ENCODE peak calls at places on chromosome 19, in eight cellular contexts. J is Peyer's patch, D is upper lobe of right lung, N is tibial artery, B is uterus, S is right atrium auricular region, Z is lower lobe of right lung, X is endodermal cell. K is an unnamed sample. For H3K4me1, the result is how much of the 10 kb centered on the place peaks cover.

GRCh38 chr19:51788936-51789795 is 5.8 kb upstream of the FPR3 start:
- DNase-seq in J (no peak), S (no peak), X (no peak), N (no peak), B (no peak), Z (no peak), D (no peak), K (no peak)

GRCh38 chr19:19745496-19746285 is 12.8 kb upstream of the ZNF14 start:
- DNase-seq in Z (no peak), X (no peak), N (no peak), J (no peak), S (peak), D (no peak), B (no peak), K (no peak)

GRCh38 chr19:9958451-9958850 is 22.1 kb upstream of the OLFM2 start:
- DNase-seq in N (no peak), B (no peak), Z (no peak), J (no peak), D (no peak), X (no peak), S (no peak), K (no peak)

GRCh38 chr19:35459414-35460082 is 11.5 kb downstream of the FFAR2 start:
- DNase-seq in B (peak), S (no peak), Z (peak), J (no peak), D (peak), X (no peak), N (no peak), K (no peak)

GRCh38 chr19:14410054-14410774 is 8.9 kb downstream of the DDX39A start:
- DNase-seq in S (no peak), D (no peak), B (no peak), J (peak), N (no peak), Z (peak), X (no peak), K (no peak)

GRCh38 chr19:39846678-39847486 is 703 bp upstream of the FBL start:
- DNase-seq in B (no peak), S (no peak), X (peak), Z (no peak), D (no peak), N (no peak), J (no peak), K (peak)

GRCh38 chr19:5193192-5193591 is 147.4 kb downstream of the PTPRS start:
- DNase-seq in S (no peak), D (no peak), N (no peak), B (no peak), J (no peak), Z (no peak), X (peak), K (no peak)

GRCh38 chr19:49514151-49514550 is 1.7 kb downstream of the FCGRT start:
- DNase-seq in S (no peak), X (peak), Z (no peak), B (no peak), N (no peak), D (peak), J (no peak), K (no peak)

GRCh38 chr19:49926520-49926919 is 2.5 kb upstream of the ATF5 start:
- DNase-seq in J (no peak), B (no peak), N (no peak), D (no peak), X (peak), Z (no peak), S (no peak), K (no peak)

GRCh38 chr19:33125929-33126388 is 6.0 kb upstream of the WDR88 start:
- DNase-seq in D (peak), N (no peak), X (peak), Z (no peak), B (peak), S (peak), J (peak), K (peak)

GRCh38 chr19:41411682-41412265 is 14.2 kb downstream of the BCKDHA start:
- DNase-seq in D (no peak), N (no peak), B (no peak), J (no peak), Z (no peak), S (no peak), X (no peak), K (no peak)

GRCh38 chr19:18168673-18169381 is 4.8 kb upstream of the IFI30 start:
- DNase-seq in D (no peak), B (no peak), N (no peak), Z (no peak), X (no peak), J (no peak), S (no peak), K (no peak)

GRCh38 chr19:13717194-13717643 is 47.1 kb upstream of the MRI1 start:
- DNase-seq in J (no peak), S (no peak), X (no peak), N (no peak), D (no peak), B (no peak), Z (no peak), K (no peak)

GRCh38 chr19:11984986-11985385 is 20.1 kb downstream of the ZNF763 start:
- DNase-seq in X (peak), J (no peak), Z (no peak), B (no peak), N (no peak), D (no peak), S (no peak), K (peak)

GRCh38 chr19:2706251-2706650 is 3.8 kb upstream of the GNG7 start:
- DNase-seq in Z (no peak), B (no peak), J (no peak), S (no peak), D (no peak), N (no peak), X (no peak), K (no peak)

GRCh38 chr19:2127758-2128157 is 23.6 kb downstream of the AP3D1 start:
- DNase-seq in J (no peak), X (no peak), B (no peak), S (peak), N (no peak), Z (no peak), D (no peak), K (no peak)

GRCh38 chr19:48085077-48085476 is 25.5 kb downstream of the PLA2G4C start:
- DNase-seq in B (no peak), D (no peak), S (no peak), Z (no peak), J (no peak), X (no peak), N (no peak), K (no peak)

GRCh38 chr19:47228168-47228936 is 2.6 kb downstream of the BBC3 start:
- DNase-seq in Z (peak), J (peak), N (peak), S (no peak), B (peak), D (peak), X (peak), K (no peak)

GRCh38 chr19:801861-802496 is 4.7 kb downstream of the PTBP1 start:
- DNase-seq in S (no peak), X (no peak), Z (peak), B (no peak), N (no peak), D (peak), J (no peak), K (peak)

GRCh38 chr19:54391589-54392061 is 23.6 kb upstream of the TTYH1 start:
- DNase-seq in X (peak), Z (no peak), N (no peak), D (no peak), S (no peak), J (no peak), B (no peak), K (no peak)

GRCh38 chr19:12194827-12195500 is 32.1 kb downstream of the ZNF136 start:
- DNase-seq in J (peak), S (peak), Z (peak), B (peak), X (no peak), D (peak), N (peak), K (no peak)

GRCh38 chr19:1968279-1969175 is 27.6 kb downstream of the CSNK1G2 start:
- DNase-seq in Z (no peak), X (no peak), J (no peak), B (no peak), N (no peak), S (no peak), D (no peak), K (no peak)

GRCh38 chr19:47097396-47098217 is 16.0 kb downstream of the ZC3H4 start:
- DNase-seq in B (no peak), Z (peak), X (peak), N (peak), D (no peak), J (no peak), S (peak), K (no peak)

GRCh38 chr19:11024259-11024658 is 63.4 kb downstream of the SMARCA4 start:
- DNase-seq in D (no peak), B (no peak), Z (no peak), N (peak), S (no peak), J (no peak), X (no peak), K (no peak)

GRCh38 chr19:45638930-45639729 is at the start of gene EML2:
- DNase-seq in J (peak), N (peak), Z (peak), B (no peak), S (no peak), X (peak), D (peak), K (peak)

GRCh38 chr19:55209430-55210119 is at the start of gene PTPRH:
- DNase-seq in Z (no peak), N (no peak), S (no peak), J (no peak), D (no peak), B (no peak), X (no peak), K (no peak)

GRCh38 chr19:47093841-47094240 is 19.7 kb downstream of the ZC3H4 start:
- DNase-seq in N (no peak), B (no peak), J (peak), Z (no peak), D (no peak), S (no peak), X (no peak), K (peak)

GRCh38 chr19:13036366-13036976 is 41.2 kb downstream of the NFIX start:
- DNase-seq in N (peak), Z (peak), X (peak), B (peak), J (no peak), S (peak), D (peak), K (no peak)

GRCh38 chr19:45074744-45075143 is 1.5 kb downstream of the ZNF296 start:
- DNase-seq in Z (no peak), B (no peak), N (no peak), J (no peak), D (no peak), S (no peak), X (peak), K (no peak)

GRCh38 chr19:10971107-10971715 is 10.4 kb downstream of the SMARCA4 start:
- DNase-seq in X (no peak), N (no peak), D (no peak), Z (no peak), B (no peak), J (no peak), S (no peak), K (no peak)

GRCh38 chr19:36417752-36418286 is 625 bp downstream of the ZFP82 start:
- DNase-seq in X (peak), D (no peak), Z (no peak), S (no peak), J (no peak), B (no peak), N (no peak), K (no peak)

GRCh38 chr19:49546825-49547565 is 19.2 kb downstream of the RCN3 start:
- DNase-seq in X (peak), D (no peak), J (peak), S (peak), B (peak), N (peak), Z (no peak), K (peak)

GRCh38 chr19:41249707-41250423 is 14.3 kb upstream of the HNRNPUL1 start:
- DNase-seq in Z (no peak), X (peak), J (no peak), D (no peak), B (no peak), S (no peak), N (no peak), K (no peak)

GRCh38 chr19:48618278-48618915 is 581 bp downstream of the RPL18 start:
- DNase-seq in D (no peak), S (no peak), N (peak), B (no peak), Z (no peak), J (peak), X (no peak), K (peak)

GRCh38 chr19:41324921-41325639 is 15.1 kb downstream of the CCDC97 start:
- DNase-seq in X (peak), B (peak), N (peak), S (peak), Z (peak), D (peak), J (peak), K (peak)

DNA sequence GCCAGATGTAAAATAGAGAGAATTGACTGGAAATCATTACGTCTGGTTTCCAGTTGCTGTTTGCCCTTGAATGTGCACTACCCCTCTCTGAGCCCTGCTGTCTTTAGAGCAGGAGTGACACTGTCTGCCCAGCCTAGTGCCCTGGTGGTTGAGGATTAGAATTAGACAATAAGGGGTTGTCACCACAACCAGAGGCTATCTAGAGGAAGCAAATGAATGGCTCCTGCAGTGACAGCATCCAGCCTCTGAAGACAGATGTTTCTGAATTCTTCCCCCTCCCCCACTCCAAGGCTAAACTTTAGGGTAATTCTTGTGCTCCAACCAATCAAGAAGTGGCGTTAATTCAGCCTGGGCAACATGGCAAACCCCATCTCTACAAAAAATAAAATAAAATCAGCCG is 2.0 kb downstream of the RAB8A start:
- DNase-seq in D (no peak), N (no peak), J (no peak), S (no peak), Z (no peak), B (no peak), X (no peak), K (no peak)
- H3K4me1 ChIP-seq in D (under half), N (under half), J (under half), S (under half), Z (half or more), B (under half), X (under half), K (under half)

DNA sequence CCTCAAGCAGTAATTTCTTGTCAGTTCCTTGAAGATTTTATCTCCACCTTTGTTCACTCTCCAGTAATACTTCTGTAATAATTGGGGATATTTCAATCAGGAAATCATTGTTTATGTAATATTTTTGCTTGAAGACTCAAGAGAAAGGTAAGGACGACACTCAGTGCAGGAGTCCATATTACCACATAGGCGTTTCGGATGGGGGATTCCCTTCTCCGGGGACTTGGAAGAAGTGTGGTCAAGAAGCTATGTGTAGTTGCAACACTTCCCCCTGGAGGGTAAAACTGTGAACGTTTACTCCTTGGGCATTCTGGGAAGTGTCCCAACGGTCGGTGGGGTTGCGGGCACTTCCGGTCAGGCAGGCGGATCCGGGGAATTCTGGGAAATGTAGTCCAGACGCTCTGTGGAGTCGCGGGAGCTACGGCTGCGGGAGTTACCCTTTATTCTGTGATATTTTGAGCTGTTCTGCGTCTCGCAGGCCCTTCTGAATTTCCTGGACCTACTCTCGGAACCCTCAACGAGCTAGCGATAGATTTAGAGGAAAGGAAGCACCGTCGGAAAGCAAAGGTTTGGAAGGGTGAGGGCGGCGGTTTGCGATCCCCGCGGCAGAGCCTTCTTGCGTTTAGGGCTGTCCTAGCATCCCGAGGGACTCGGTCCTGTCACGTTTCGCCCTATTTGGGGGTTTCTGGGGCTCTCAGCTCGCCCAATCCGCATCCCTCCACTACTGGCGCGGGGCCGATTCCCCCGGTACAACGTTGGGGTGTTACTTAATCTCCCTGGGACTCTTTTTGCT is at the start of gene ZNF221:
- DNase-seq in N (peak), Z (peak), S (peak), J (peak), D (peak), X (peak), B (peak), K (peak)
- H3K4me3 ChIP-seq in N (peak), Z (peak), S (peak), J (peak), D (peak), X (peak), B (peak), K (peak)

GRCh38 chr19:6767081-6767356 is 216 bp downstream of the SH2D3A start:
- DNase-seq in X (no peak), N (no peak), Z (no peak), D (no peak), J (no peak), S (no peak), B (no peak), K (no peak)

GRCh38 chr19:6766357-6767080 is 716 bp downstream of the SH2D3A start:
- DNase-seq in Z (peak), D (no peak), X (peak), B (no peak), J (no peak), N (no peak), S (no peak), K (no peak)

GRCh38 chr19:6768236-6768785 is 1.1 kb upstream of the SH2D3A start:
- DNase-seq in J (peak), Z (no peak), X (no peak), B (no peak), D (no peak), S (no peak), N (no peak), K (no peak)

GRCh38 chr19:6767357-6768235 is at the start of gene SH2D3A:
- DNase-seq in Z (peak), D (peak), S (no peak), X (peak), N (no peak), B (peak), J (peak), K (peak)

DNA sequence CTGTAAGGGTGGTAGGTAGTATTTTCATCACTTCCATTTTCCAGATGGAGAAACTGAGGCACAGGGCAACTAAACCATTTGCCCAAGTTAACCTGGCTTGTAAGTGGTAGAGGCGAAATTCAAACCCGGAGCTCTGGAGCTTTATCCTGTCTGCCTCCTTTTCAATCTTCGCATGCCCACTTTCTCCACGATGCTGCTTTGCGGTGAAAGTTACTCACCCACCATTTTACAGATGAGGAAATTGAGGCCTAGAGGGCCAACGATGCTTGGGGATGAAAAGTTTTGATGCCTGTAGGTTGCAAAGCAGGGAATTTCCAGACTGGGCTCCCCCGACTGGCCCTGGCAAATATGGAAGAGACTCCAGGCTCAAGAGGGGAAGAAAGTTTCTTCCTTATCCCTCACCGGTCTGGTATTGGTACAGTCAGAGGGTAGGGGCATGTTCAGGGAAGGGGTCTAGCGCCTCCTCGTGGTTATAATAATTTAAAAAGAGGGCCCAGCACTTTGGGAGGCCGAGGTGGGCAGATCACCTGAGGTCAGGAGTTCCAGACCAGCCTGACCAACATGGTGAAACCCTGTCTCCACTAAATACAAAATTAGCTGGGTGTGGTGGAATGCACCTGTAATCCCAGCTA is 1.9 kb upstream of the SH2D3A start:
- DNase-seq in N (no peak), S (no peak), D (no peak), B (no peak), Z (no peak), X (peak), J (no peak), K (peak)
- TF ChIP-seq CTCF in N (peak), S (peak), D (peak), B (peak), Z (peak), X (peak), J (no peak), K (peak)

GRCh38 chr19:4030552-4030951 is 23.0 kb downstream of the PIAS4 start:
- DNase-seq in J (no peak), S (no peak), D (peak), Z (no peak), X (no peak), B (no peak), N (no peak), K (no peak)
- H3K4me1 ChIP-seq in J (under half), S (under half), D (under half), Z (under half), X (under half), B (under half), N (under half), K (under half)

DNA sequence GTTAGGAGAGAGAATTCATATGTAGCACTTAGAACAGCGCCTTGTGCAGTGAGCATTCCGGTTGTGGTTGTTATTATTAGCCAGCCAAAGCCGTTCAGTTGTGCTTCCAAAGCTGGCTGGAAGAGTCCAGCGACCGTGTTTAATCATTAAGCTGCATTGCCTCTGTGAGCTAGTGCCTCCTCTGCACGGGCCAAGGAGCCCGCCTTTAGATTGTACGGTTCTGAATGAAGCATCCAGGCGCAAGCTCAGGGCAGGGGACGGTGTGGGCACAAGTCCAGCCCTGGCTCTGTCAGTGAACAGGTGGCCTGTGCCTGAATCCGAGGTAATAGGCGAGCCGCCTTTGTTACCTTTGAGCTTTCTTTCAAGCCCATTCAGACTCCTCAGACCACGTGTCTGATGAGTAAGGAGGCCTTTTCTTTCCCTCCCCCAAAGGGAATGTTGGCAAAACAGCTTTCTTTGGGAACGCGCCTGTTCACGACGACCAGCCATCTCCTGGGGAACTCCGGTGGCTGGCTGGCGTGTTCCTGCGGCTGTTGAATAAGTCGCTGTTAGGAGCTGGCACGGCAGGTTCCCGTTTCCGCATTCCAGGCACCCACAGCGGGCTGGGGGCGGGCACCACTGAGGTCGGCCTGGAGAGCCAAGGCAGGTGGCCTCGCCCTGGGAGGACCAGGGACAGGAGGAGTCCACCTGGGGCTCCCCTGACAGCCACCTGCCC is 25.1 kb downstream of the SIPA1L3 start:
- DNase-seq in N (peak), Z (peak), D (peak), X (peak), J (peak), S (peak), B (no peak), K (peak)
- H3K4me3 ChIP-seq in N (peak), Z (peak), D (peak), X (peak), J (peak), S (no peak), B (no peak), K (no peak)